ENCODE peak calls at places on chromosomes 16 and 17, in seven cellular contexts. One of them, this sample, is unnamed.

GRCh38 chr17:76405967-76406647 is 21.7 kb downstream of the SPHK1 start:
- DNase-seq in GM13977: no peak
- DNase-seq in PC-9: no peak
- DNase-seq in hepatocyte: no peak
- DNase-seq in CD4-positive, alpha-beta T cell: no peak
- DNase-seq in coronary artery: peak
- DNase-seq in fibroblast of the aortic adventitia: no peak
- DNase-seq in this sample: no peak

GRCh38 chr17:29933379-29933778 is 3.4 kb upstream of the SSH2 start:
- DNase-seq in GM13977: no peak
- DNase-seq in PC-9: no peak
- DNase-seq in hepatocyte: peak
- DNase-seq in CD4-positive, alpha-beta T cell: no peak
- DNase-seq in coronary artery: no peak
- DNase-seq in fibroblast of the aortic adventitia: peak
- DNase-seq in this sample: no peak

GRCh38 chr17:56602292-56603130 is 9.0 kb downstream of the NOG start:
- DNase-seq in GM13977: no peak
- DNase-seq in PC-9: no peak
- DNase-seq in hepatocyte: no peak
- DNase-seq in CD4-positive, alpha-beta T cell: peak
- DNase-seq in coronary artery: no peak
- DNase-seq in fibroblast of the aortic adventitia: no peak
- DNase-seq in this sample: no peak

GRCh38 chr16:57870753-57871454 is 68.6 kb upstream of the KIFC3 start:
- DNase-seq in GM13977: no peak
- DNase-seq in PC-9: no peak
- DNase-seq in hepatocyte: no peak
- DNase-seq in CD4-positive, alpha-beta T cell: no peak
- DNase-seq in coronary artery: no peak
- DNase-seq in fibroblast of the aortic adventitia: no peak
- DNase-seq in this sample: no peak

GRCh38 chr17:73787036-73787720 is 142.9 kb upstream of the SDK2 start:
- DNase-seq in GM13977: no peak
- DNase-seq in PC-9: no peak
- DNase-seq in hepatocyte: no peak
- DNase-seq in CD4-positive, alpha-beta T cell: no peak
- DNase-seq in coronary artery: no peak
- DNase-seq in fibroblast of the aortic adventitia: no peak
- DNase-seq in this sample: no peak

GRCh38 chr17:32881054-32881453 is 4.1 kb upstream of the MYO1D start:
- DNase-seq in GM13977: peak
- DNase-seq in PC-9: no peak
- DNase-seq in hepatocyte: no peak
- DNase-seq in CD4-positive, alpha-beta T cell: no peak
- DNase-seq in coronary artery: no peak
- DNase-seq in fibroblast of the aortic adventitia: no peak
- DNase-seq in this sample: no peak

GRCh38 chr17:58913971-58914769 is 158.5 kb downstream of the PPM1E start:
- DNase-seq in GM13977: no peak
- DNase-seq in PC-9: no peak
- DNase-seq in hepatocyte: peak
- DNase-seq in CD4-positive, alpha-beta T cell: no peak
- DNase-seq in coronary artery: no peak
- DNase-seq in fibroblast of the aortic adventitia: peak
- DNase-seq in this sample: no peak

GRCh38 chr17:40331743-40332641 is 23.0 kb downstream of the RARA start:
- DNase-seq in GM13977: no peak
- DNase-seq in PC-9: peak
- DNase-seq in hepatocyte: peak
- DNase-seq in CD4-positive, alpha-beta T cell: no peak
- DNase-seq in coronary artery: peak
- DNase-seq in fibroblast of the aortic adventitia: peak
- DNase-seq in this sample: no peak

GRCh38 chr17:80762076-80762475 is 217.4 kb downstream of the RPTOR start:
- DNase-seq in GM13977: no peak
- DNase-seq in PC-9: no peak
- DNase-seq in hepatocyte: no peak
- DNase-seq in CD4-positive, alpha-beta T cell: no peak
- DNase-seq in coronary artery: no peak
- DNase-seq in fibroblast of the aortic adventitia: no peak
- DNase-seq in this sample: no peak

GRCh38 chr17:36856921-36857381 is 80.3 kb upstream of the LHX1 start:
- DNase-seq in GM13977: no peak
- DNase-seq in PC-9: no peak
- DNase-seq in hepatocyte: peak
- DNase-seq in CD4-positive, alpha-beta T cell: no peak
- DNase-seq in coronary artery: no peak
- DNase-seq in fibroblast of the aortic adventitia: no peak
- DNase-seq in this sample: no peak

GRCh38 chr16:51544850-51545467 is 393.9 kb upstream of the SALL1 start:
- DNase-seq in GM13977: no peak
- DNase-seq in PC-9: no peak
- DNase-seq in hepatocyte: no peak
- DNase-seq in CD4-positive, alpha-beta T cell: no peak
- DNase-seq in coronary artery: no peak
- DNase-seq in fibroblast of the aortic adventitia: no peak
- DNase-seq in this sample: no peak

GRCh38 chr17:8289103-8289397 is 580 bp downstream of the RANGRF start:
- DNase-seq in GM13977: no peak
- DNase-seq in PC-9: no peak
- DNase-seq in hepatocyte: no peak
- DNase-seq in CD4-positive, alpha-beta T cell: no peak
- DNase-seq in coronary artery: no peak
- DNase-seq in fibroblast of the aortic adventitia: no peak
- DNase-seq in this sample: peak

GRCh38 chr17:31072186-31072585 is 22.6 kb upstream of the NF1 start:
- DNase-seq in GM13977: no peak
- DNase-seq in PC-9: peak
- DNase-seq in hepatocyte: peak
- DNase-seq in CD4-positive, alpha-beta T cell: no peak
- DNase-seq in coronary artery: no peak
- DNase-seq in fibroblast of the aortic adventitia: peak
- DNase-seq in this sample: no peak

GRCh38 chr17:21351366-21352065 is 24.6 kb upstream of the KCNJ12 start:
- DNase-seq in GM13977: no peak
- DNase-seq in PC-9: no peak
- DNase-seq in hepatocyte: no peak
- DNase-seq in CD4-positive, alpha-beta T cell: no peak
- DNase-seq in coronary artery: no peak
- DNase-seq in fibroblast of the aortic adventitia: no peak
- DNase-seq in this sample: no peak

GRCh38 chr16:50680907-50681885 is at the start of gene SNX20:
- DNase-seq in GM13977: peak
- DNase-seq in PC-9: no peak
- DNase-seq in hepatocyte: no peak
- DNase-seq in CD4-positive, alpha-beta T cell: peak
- DNase-seq in coronary artery: no peak
- DNase-seq in fibroblast of the aortic adventitia: no peak
- DNase-seq in this sample: no peak

GRCh38 chr16:89115216-89115949 is 21.7 kb downstream of the ACSF3 start:
- DNase-seq in GM13977: peak
- DNase-seq in PC-9: no peak
- DNase-seq in hepatocyte: no peak
- DNase-seq in CD4-positive, alpha-beta T cell: peak
- DNase-seq in coronary artery: no peak
- DNase-seq in fibroblast of the aortic adventitia: no peak
- DNase-seq in this sample: no peak

GRCh38 chr17:29292071-29292991 is 1.6 kb downstream of the NUFIP2 start:
- DNase-seq in GM13977: peak
- DNase-seq in PC-9: no peak
- DNase-seq in hepatocyte: peak
- DNase-seq in CD4-positive, alpha-beta T cell: peak
- DNase-seq in coronary artery: peak
- DNase-seq in fibroblast of the aortic adventitia: peak
- DNase-seq in this sample: peak

GRCh38 chr16:6777624-6778023 is 555.0 kb upstream of the RBFOX1 start:
- DNase-seq in GM13977: no peak
- DNase-seq in PC-9: no peak
- DNase-seq in hepatocyte: no peak
- DNase-seq in CD4-positive, alpha-beta T cell: no peak
- DNase-seq in coronary artery: no peak
- DNase-seq in fibroblast of the aortic adventitia: no peak
- DNase-seq in this sample: no peak

GRCh38 chr17:32335647-32336046 is 6.3 kb downstream of the C17orf75 start:
- DNase-seq in GM13977: no peak
- DNase-seq in PC-9: no peak
- DNase-seq in hepatocyte: no peak
- DNase-seq in CD4-positive, alpha-beta T cell: no peak
- DNase-seq in coronary artery: no peak
- DNase-seq in fibroblast of the aortic adventitia: peak
- DNase-seq in this sample: no peak

GRCh38 chr17:69870751-69871199 is 204.2 kb upstream of the KCNJ16 start:
- DNase-seq in GM13977: no peak
- DNase-seq in PC-9: no peak
- DNase-seq in hepatocyte: peak
- DNase-seq in CD4-positive, alpha-beta T cell: no peak
- DNase-seq in coronary artery: no peak
- DNase-seq in fibroblast of the aortic adventitia: peak
- DNase-seq in this sample: no peak

GRCh38 chr17:80630721-80631120 is 86.1 kb downstream of the RPTOR start:
- DNase-seq in GM13977: no peak
- DNase-seq in PC-9: no peak
- DNase-seq in hepatocyte: no peak
- DNase-seq in CD4-positive, alpha-beta T cell: no peak
- DNase-seq in coronary artery: no peak
- DNase-seq in fibroblast of the aortic adventitia: no peak
- DNase-seq in this sample: no peak

GRCh38 chr17:67514998-67515397 is 137.9 kb downstream of the PITPNC1 start:
- DNase-seq in GM13977: peak
- DNase-seq in PC-9: no peak
- DNase-seq in hepatocyte: no peak
- DNase-seq in CD4-positive, alpha-beta T cell: no peak
- DNase-seq in coronary artery: peak
- DNase-seq in fibroblast of the aortic adventitia: no peak
- DNase-seq in this sample: no peak

GRCh38 chr17:67519801-67520251 is 142.7 kb downstream of the PITPNC1 start:
- DNase-seq in GM13977: no peak
- DNase-seq in PC-9: no peak
- DNase-seq in hepatocyte: no peak
- DNase-seq in CD4-positive, alpha-beta T cell: no peak
- DNase-seq in coronary artery: no peak
- DNase-seq in fibroblast of the aortic adventitia: no peak
- DNase-seq in this sample: no peak

GRCh38 chr17:67517335-67517734 is 140.3 kb downstream of the PITPNC1 start:
- DNase-seq in GM13977: no peak
- DNase-seq in PC-9: no peak
- DNase-seq in hepatocyte: no peak
- DNase-seq in CD4-positive, alpha-beta T cell: no peak
- DNase-seq in coronary artery: no peak
- DNase-seq in fibroblast of the aortic adventitia: no peak
- DNase-seq in this sample: no peak

GRCh38 chr17:67518881-67519280 is 141.8 kb downstream of the PITPNC1 start:
- DNase-seq in GM13977: no peak
- DNase-seq in PC-9: no peak
- DNase-seq in hepatocyte: no peak
- DNase-seq in CD4-positive, alpha-beta T cell: no peak
- DNase-seq in coronary artery: no peak
- DNase-seq in fibroblast of the aortic adventitia: peak
- DNase-seq in this sample: no peak

GRCh38 chr17:67515490-67516088 is 138.5 kb downstream of the PITPNC1 start:
- DNase-seq in GM13977: no peak
- DNase-seq in PC-9: no peak
- DNase-seq in hepatocyte: no peak
- DNase-seq in CD4-positive, alpha-beta T cell: no peak
- DNase-seq in coronary artery: peak
- DNase-seq in fibroblast of the aortic adventitia: no peak
- DNase-seq in this sample: no peak
- TF ChIP-seq CTCF in GM13977: no peak
- TF ChIP-seq CTCF in PC-9: no peak
- TF ChIP-seq CTCF in hepatocyte: no peak
- TF ChIP-seq CTCF in CD4-positive, alpha-beta T cell: no peak
- TF ChIP-seq CTCF in coronary artery: no peak
- TF ChIP-seq CTCF in fibroblast of the aortic adventitia: no peak
- TF ChIP-seq CTCF in this sample: no peak

GRCh38 chr16:86508947-86509758 is 1.2 kb upstream of the FOXF1 start:
- DNase-seq in GM13977: peak
- DNase-seq in PC-9: no peak
- DNase-seq in hepatocyte: peak
- DNase-seq in CD4-positive, alpha-beta T cell: no peak
- DNase-seq in coronary artery: no peak
- DNase-seq in fibroblast of the aortic adventitia: peak
- DNase-seq in this sample: no peak

GRCh38 chr16:86510465-86511261 is at the start of gene FOXF1:
- DNase-seq in GM13977: peak
- DNase-seq in PC-9: no peak
- DNase-seq in hepatocyte: no peak
- DNase-seq in CD4-positive, alpha-beta T cell: no peak
- DNase-seq in coronary artery: no peak
- DNase-seq in fibroblast of the aortic adventitia: peak
- DNase-seq in this sample: no peak

GRCh38 chr16:86508028-86508946 is 2.0 kb upstream of the FOXF1 start:
- DNase-seq in GM13977: no peak
- DNase-seq in PC-9: no peak
- DNase-seq in hepatocyte: no peak
- DNase-seq in CD4-positive, alpha-beta T cell: no peak
- DNase-seq in coronary artery: no peak
- DNase-seq in fibroblast of the aortic adventitia: no peak
- DNase-seq in this sample: no peak

GRCh38 chr16:86511317-86512161 is 1.2 kb downstream of the FOXF1 start:
- DNase-seq in GM13977: no peak
- DNase-seq in PC-9: no peak
- DNase-seq in hepatocyte: no peak
- DNase-seq in CD4-positive, alpha-beta T cell: no peak
- DNase-seq in coronary artery: no peak
- DNase-seq in fibroblast of the aortic adventitia: no peak
- DNase-seq in this sample: no peak

GRCh38 chr16:86509759-86510464 is 415 bp upstream of the FOXF1 start:
- DNase-seq in GM13977: peak
- DNase-seq in PC-9: no peak
- DNase-seq in hepatocyte: peak
- DNase-seq in CD4-positive, alpha-beta T cell: no peak
- DNase-seq in coronary artery: no peak
- DNase-seq in fibroblast of the aortic adventitia: peak
- DNase-seq in this sample: no peak
- TF ChIP-seq CTCF in GM13977: no peak
- TF ChIP-seq CTCF in PC-9: no peak
- TF ChIP-seq CTCF in hepatocyte: peak
- TF ChIP-seq CTCF in CD4-positive, alpha-beta T cell: no peak
- TF ChIP-seq CTCF in coronary artery: no peak
- TF ChIP-seq CTCF in fibroblast of the aortic adventitia: peak
- TF ChIP-seq CTCF in this sample: no peak

GRCh38 chr16:30609928-30610839 is at the start of gene ZNF689:
- DNase-seq in GM13977: peak
- DNase-seq in PC-9: peak
- DNase-seq in hepatocyte: peak
- DNase-seq in CD4-positive, alpha-beta T cell: peak
- DNase-seq in coronary artery: peak
- DNase-seq in fibroblast of the aortic adventitia: peak
- DNase-seq in this sample: peak
- TF ChIP-seq CTCF in GM13977: no peak
- TF ChIP-seq CTCF in PC-9: no peak
- TF ChIP-seq CTCF in hepatocyte: no peak
- TF ChIP-seq CTCF in CD4-positive, alpha-beta T cell: no peak
- TF ChIP-seq CTCF in coronary artery: no peak
- TF ChIP-seq CTCF in fibroblast of the aortic adventitia: no peak
- TF ChIP-seq CTCF in this sample: no peak

GRCh38 chr16:68704232-68704867 is 32.7 kb upstream of the CDH1 start:
- DNase-seq in GM13977: peak
- DNase-seq in PC-9: peak
- DNase-seq in hepatocyte: peak
- DNase-seq in CD4-positive, alpha-beta T cell: peak
- DNase-seq in coronary artery: no peak
- DNase-seq in fibroblast of the aortic adventitia: peak
- DNase-seq in this sample: peak
- TF ChIP-seq CTCF in GM13977: peak
- TF ChIP-seq CTCF in PC-9: peak
- TF ChIP-seq CTCF in hepatocyte: peak
- TF ChIP-seq CTCF in CD4-positive, alpha-beta T cell: peak
- TF ChIP-seq CTCF in coronary artery: no peak
- TF ChIP-seq CTCF in fibroblast of the aortic adventitia: peak
- TF ChIP-seq CTCF in this sample: peak

GRCh38 chr17:12667299-12667958 is 1.7 kb downstream of the MYOCD start:
- DNase-seq in GM13977: peak
- DNase-seq in PC-9: no peak
- DNase-seq in hepatocyte: peak
- DNase-seq in CD4-positive, alpha-beta T cell: no peak
- DNase-seq in coronary artery: no peak
- DNase-seq in fibroblast of the aortic adventitia: peak
- DNase-seq in this sample: peak
- TF ChIP-seq CTCF in GM13977: peak
- TF ChIP-seq CTCF in PC-9: peak
- TF ChIP-seq CTCF in hepatocyte: peak
- TF ChIP-seq CTCF in CD4-positive, alpha-beta T cell: no peak
- TF ChIP-seq CTCF in coronary artery: peak
- TF ChIP-seq CTCF in fibroblast of the aortic adventitia: peak
- TF ChIP-seq CTCF in this sample: no peak

This sample was measured in endothelial cell.